ENCODE peak calls at places on chromosomes 11 and 22, in six cellular contexts. A is LoVo, H is H9, G is cortex of kidney, L is iris pigment epithelial cell, K is NCI-H1092. F is an unnamed sample.

GRCh38 chr11:21948876-21949275 is 244.0 kb upstream of the ANO5 start:
- DNase-seq in A (no peak), H (no peak), G (no peak), L (no peak), K (no peak), F (no peak)

GRCh38 chr11:111477898-111478297 is 34.3 kb downstream of the BTG4 start:
- DNase-seq in A (no peak), H (no peak), G (no peak), L (no peak), K (no peak), F (no peak)

GRCh38 chr11:24935059-24935458 is 438.2 kb downstream of the LUZP2 start:
- DNase-seq in A (no peak), H (no peak), G (no peak), L (no peak), K (no peak), F (no peak)

GRCh38 chr22:23119492-23120414 is 22.0 kb downstream of the RSPH14 start:
- DNase-seq in A (no peak), H (no peak), G (no peak), L (no peak), K (no peak), F (no peak)

GRCh38 chr11:61776561-61777075 is 15.8 kb downstream of the TMEM258 start:
- DNase-seq in A (no peak), H (peak; percentile 81), G (no peak), L (peak; percentile 80), K (peak; percentile 16), F (no peak)

GRCh38 chr11:42857344-42857743 is 454.5 kb upstream of the API5 start:
- DNase-seq in A (no peak), H (no peak), G (no peak), L (no peak), K (no peak), F (no peak)

GRCh38 chr11:64787526-64788320 is 9.4 kb upstream of the SF1 start:
- DNase-seq in A (peak; percentile 18), H (peak; percentile 76), G (no peak), L (peak; percentile 54), K (no peak), F (no peak)

GRCh38 chr11:27722945-27723344 is 22.7 kb upstream of the BDNF start:
- DNase-seq in A (no peak), H (peak; percentile 68), G (no peak), L (peak; percentile 35), K (no peak), F (no peak)

GRCh38 chr22:46290843-46291785 is 5.6 kb upstream of the GTSE1 start:
- DNase-seq in A (no peak), H (no peak), G (no peak), L (no peak), K (no peak), F (no peak)

GRCh38 chr11:128802358-128802981 is 64.6 kb downstream of the KCNJ1 start:
- DNase-seq in A (no peak), H (peak; percentile 68), G (no peak), L (no peak), K (no peak), F (no peak)

GRCh38 chr22:39135092-39135896 is 17.2 kb downstream of the CBX7 start:
- DNase-seq in A (no peak), H (peak; percentile 90), G (no peak), L (peak; percentile 20), K (peak; percentile 5), F (no peak)

GRCh38 chr11:22459053-22459452 is 120.9 kb downstream of the SLC17A6 start:
- DNase-seq in A (no peak), H (no peak), G (no peak), L (peak; percentile 90), K (no peak), F (peak; percentile 98)

GRCh38 chr11:63567044-63567840 is 4.1 kb upstream of the PLAAT2 start:
- DNase-seq in A (peak; percentile 91), H (peak; percentile 42), G (no peak), L (peak; percentile 94), K (no peak), F (peak; percentile 76)

GRCh38 chr22:20583471-20583922 is 76.1 kb downstream of the MED15 start:
- DNase-seq in A (no peak), H (peak; percentile 46), G (no peak), L (no peak), K (no peak), F (no peak)

GRCh38 chr22:40036591-40037225 is 42.0 kb downstream of the FAM83F start:
- DNase-seq in A (peak; percentile 55), H (peak; percentile 83), G (no peak), L (peak; percentile 79), K (peak; percentile 38), F (no peak)

GRCh38 chr11:90229791-90230190 is 6.9 kb upstream of the CHORDC1 start:
- DNase-seq in A (peak; percentile 25), H (no peak), G (no peak), L (peak; percentile 51), K (no peak), F (no peak)

GRCh38 chr22:36335621-36336020 is 52.1 kb downstream of the MYH9 start:
- DNase-seq in A (no peak), H (no peak), G (no peak), L (no peak), K (no peak), F (no peak)

F was measured in HS-27A.